ENCODE peak calls at places on chromosomes 2 and 18, in five cellular contexts. A is K562, Z is PC-3, B is mesendoderm, U is MM.1S. F is an unnamed sample.

GRCh38 chr2:239966029-239966847 is 58.9 kb downstream of the NDUFA10 start:
- DNase-seq in A (no peak), Z (no peak), B (no peak), U (no peak), F (no peak)

GRCh38 chr2:127387655-127388422 is at the start of gene MAP3K2:
- DNase-seq in A (peak; percentile 93), Z (peak; percentile 96), B (peak; percentile 94), U (peak; percentile 93), F (peak; percentile 96)

GRCh38 chr2:54570925-54571694 is 115.0 kb downstream of the SPTBN1 start:
- DNase-seq in A (peak; percentile 83), Z (peak; percentile 95), B (no peak), U (peak; percentile 80), F (peak; percentile 84)

GRCh38 chr2:17257194-17257909 is 260.9 kb downstream of the RAD51AP2 start:
- DNase-seq in A (no peak), Z (no peak), B (no peak), U (no peak), F (no peak)

GRCh38 chr2:216646116-216646515 is 12.9 kb downstream of the IGFBP2 start:
- DNase-seq in A (no peak), Z (no peak), B (no peak), U (no peak), F (no peak)

GRCh38 chr2:121099329-121100318 is 185.4 kb downstream of the TFCP2L1 start:
- DNase-seq in A (no peak), Z (peak; percentile 59), B (peak; percentile 57), U (no peak), F (peak; percentile 11)

GRCh38 chr18:21262979-21263378 is 20.9 kb downstream of the GREB1L start:
- DNase-seq in A (no peak), Z (no peak), B (peak; percentile 76), U (no peak), F (no peak)

GRCh38 chr18:7202119-7202680 is 28.7 kb upstream of the LRRC30 start:
- DNase-seq in A (no peak), Z (no peak), B (no peak), U (no peak), F (no peak)

GRCh38 chr2:156526950-156527636 is 90.9 kb downstream of the GPD2 start:
- DNase-seq in A (no peak), Z (no peak), B (no peak), U (no peak), F (no peak)

GRCh38 chr2:32061973-32062861 is 1.1 kb upstream of the SPAST start:
- DNase-seq in A (peak; percentile 80), Z (peak; percentile 57), B (peak; percentile 78), U (peak; percentile 11), F (no peak)

GRCh38 chr18:23234619-23235018 is 99.3 kb downstream of the CABLES1 start:
- DNase-seq in A (no peak), Z (no peak), B (no peak), U (no peak), F (no peak)
- H3K4me2 ChIP-seq in A (no peak overlapping the region), Z (no peak overlapping the region), B (no peak overlapping the region), U (no peak overlapping the region), F (no peak overlapping the region)

DNA sequence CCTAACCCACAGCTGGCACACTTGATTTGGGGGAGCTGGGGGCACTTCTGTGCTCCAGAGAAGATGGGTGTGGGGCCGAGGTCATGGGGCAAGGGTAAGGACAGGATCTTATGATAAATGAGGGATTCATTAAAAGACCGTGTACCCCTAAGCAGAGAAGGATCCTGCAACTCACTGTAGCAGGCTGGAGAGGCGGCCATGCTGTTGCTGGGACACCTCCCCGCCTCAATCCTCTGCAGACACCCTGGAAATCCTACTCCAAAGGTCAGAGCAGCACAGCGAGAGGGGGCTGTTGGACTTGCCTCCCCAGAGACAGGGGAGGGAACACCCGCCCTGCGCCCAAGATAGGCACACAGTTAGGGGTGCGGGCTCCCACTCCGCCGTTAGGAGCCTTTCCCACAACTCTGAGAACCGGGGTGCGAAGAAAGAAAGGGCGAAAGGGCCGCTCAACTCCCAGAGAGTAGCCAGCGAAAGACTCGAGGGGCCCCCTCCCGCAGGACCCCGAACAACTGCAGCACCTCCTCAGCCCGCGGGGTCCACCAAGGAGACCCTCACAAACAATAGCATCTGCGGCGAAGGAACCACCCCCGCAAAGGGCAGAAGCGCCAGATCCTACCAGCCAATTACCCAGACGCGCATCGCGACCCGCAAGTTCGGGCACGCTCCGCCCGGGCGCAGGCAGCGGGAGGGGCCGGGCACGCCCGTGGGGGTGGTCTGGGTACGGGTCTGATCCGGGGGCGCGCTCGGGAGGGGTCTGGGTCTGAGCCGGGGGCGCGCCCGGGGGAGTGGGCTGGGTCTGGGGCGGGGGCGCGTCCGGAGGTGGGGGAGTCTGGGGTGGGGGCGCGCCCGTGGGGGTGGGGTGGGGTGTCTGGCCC is 1.3 kb downstream of the PARD6G start:
- DNase-seq in A (no peak), Z (no peak), B (peak; percentile 36), U (no peak), F (no peak)
- H3K27ac ChIP-seq in A (no peak overlapping the region), Z (no peak overlapping the region), B (no peak overlapping the region), U (no peak overlapping the region), F (no peak overlapping the region)

GRCh38 chr2:221458588-221458987 is 113.5 kb downstream of the EPHA4 start:
- DNase-seq in A (no peak), Z (no peak), B (peak; percentile 78), U (no peak), F (no peak)
- H3K79me2 ChIP-seq in A (no peaks in the 10 kb centered on the region), Z (no peaks in the 10 kb centered on the region), B (no peaks in the 10 kb centered on the region), U (no peaks in the 10 kb centered on the region), F (no peaks in the 10 kb centered on the region)

DNA sequence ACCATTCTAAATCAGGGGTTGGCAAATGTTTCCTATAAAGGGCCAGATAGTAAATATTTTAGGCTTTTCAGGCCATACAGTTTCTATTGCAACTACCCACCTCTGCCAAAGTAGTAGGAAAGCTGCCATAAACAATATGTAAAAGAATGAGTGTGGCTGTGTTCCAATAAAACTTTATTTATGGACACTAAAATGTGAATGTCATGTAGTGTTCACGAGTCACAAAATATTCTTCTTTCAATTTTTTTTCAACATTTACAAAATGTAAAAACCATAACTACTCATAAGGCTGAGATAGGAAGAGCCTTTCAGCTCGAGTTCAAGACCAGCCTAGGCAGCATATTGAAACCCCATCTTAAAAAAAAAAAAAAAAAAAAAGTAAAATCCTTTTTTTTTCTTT is 13.4 kb downstream of the KCNG3 start:
- DNase-seq in A (no peak), Z (no peak), B (no peak), U (no peak), F (no peak)
- H3K4me2 ChIP-seq in A (no peak overlapping the region), Z (no peak overlapping the region), B (no peak overlapping the region), U (no peak overlapping the region), F (no peak overlapping the region)

DNA sequence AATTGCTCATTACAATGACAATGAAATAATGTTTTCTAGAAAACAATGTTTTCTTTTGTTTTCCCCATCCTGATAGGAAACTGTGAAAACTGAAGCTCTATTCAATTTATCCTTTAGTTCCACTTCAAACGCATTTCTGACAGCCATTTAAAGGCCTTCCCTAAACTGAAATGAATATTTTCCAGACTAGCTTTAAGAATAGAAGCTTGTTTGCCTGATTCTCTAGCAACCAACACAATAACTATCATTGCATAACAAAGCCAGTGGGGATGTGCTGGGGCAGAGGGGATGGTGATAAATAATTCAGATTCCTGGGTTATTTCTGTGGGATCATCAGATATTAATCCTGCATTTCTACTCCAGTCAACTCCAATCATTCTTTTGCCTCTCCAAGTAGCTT is 427.1 kb downstream of the RND3 start:
- DNase-seq in A (no peak), Z (no peak), B (peak; percentile 34), U (no peak), F (no peak)
- H3K27ac ChIP-seq in A (no peak overlapping the region), Z (no peak overlapping the region), B (no peak overlapping the region), U (no peak overlapping the region), F (no peak overlapping the region)